ENCODE peak calls at places on chromosomes 4 and X, in six cellular contexts. T is IMR-90, A is mesenchymal stem cell, D is neuronal stem cell, Y is trophoblast cell, G is H1. C is an unnamed sample.

GRCh38 chrX:2710041-2710471 is 19.0 kb downstream of the CD99 start:
- DNase-seq in G (no peak), D (no peak), T (peak), A (peak), Y (peak), C (no peak)

GRCh38 chrX:154529206-154529612 is 13.2 kb upstream of the FAM3A start:
- DNase-seq in Y (no peak), G (no peak), A (peak), T (peak), D (no peak), C (no peak)

GRCh38 chr4:25863906-25864418 is 1.2 kb upstream of the SEL1L3 start:
- DNase-seq in D (no peak), T (no peak), Y (no peak), G (no peak), A (no peak), C (peak)

GRCh38 chr4:41597494-41597893 is 59.5 kb downstream of the LIMCH1 start:
- DNase-seq in Y (peak), G (no peak), T (no peak), A (no peak), D (no peak), C (no peak)

GRCh38 chrX:78979789-78980464 is 34.7 kb downstream of the P2RY10 start:
- DNase-seq in Y (no peak), T (no peak), D (peak), G (no peak), A (no peak), C (no peak)

GRCh38 chrX:31224321-31225012 is 152.6 kb upstream of the FTHL17 start:
- DNase-seq in A (no peak), T (no peak), Y (no peak), G (no peak), D (no peak), C (no peak)

GRCh38 chr4:2116687-2117400 is 57.7 kb downstream of the NAT8L start:
- DNase-seq in T (no peak), Y (no peak), D (no peak), G (no peak), A (no peak), C (no peak)

GRCh38 chr4:16056681-16057400 is 27.0 kb downstream of the PROM1 start:
- DNase-seq in Y (no peak), G (no peak), T (no peak), A (peak), D (no peak), C (no peak)

GRCh38 chr4:67713531-67714247 is 12.7 kb upstream of the UBA6 start:
- DNase-seq in D (no peak), Y (no peak), A (peak), G (no peak), T (peak), C (no peak)

GRCh38 chrX:17606211-17606610 is 131.1 kb upstream of the SCML1 start:
- DNase-seq in T (peak), D (no peak), Y (no peak), G (no peak), A (peak), C (no peak)

GRCh38 chr4:108276690-108277089 is 108.0 kb upstream of the LEF1 start:
- DNase-seq in A (no peak), T (no peak), G (no peak), Y (no peak), D (no peak), C (no peak)

GRCh38 chrX:15376956-15377355 is 7.3 kb downstream of the VEGFD start:
- DNase-seq in G (no peak), D (no peak), A (no peak), Y (no peak), T (peak), C (no peak)

GRCh38 chrX:13868481-13869040 is 51.7 kb upstream of the GPM6B start:
- DNase-seq in G (no peak), Y (no peak), T (peak), D (no peak), A (peak), C (no peak)

GRCh38 chr4:41448935-41449334 is 89.0 kb upstream of the LIMCH1 start:
- DNase-seq in Y (no peak), G (no peak), T (no peak), A (peak), D (no peak), C (no peak)

GRCh38 chr4:124851741-124852140 is 139.2 kb upstream of the ANKRD50 start:
- DNase-seq in T (no peak), D (no peak), G (no peak), Y (no peak), A (no peak), C (no peak)

GRCh38 chrX:41913476-41913875 is 9.9 kb downstream of the CASK start:
- DNase-seq in A (no peak), T (peak), D (no peak), Y (no peak), G (no peak), C (no peak)

GRCh38 chrX:41909068-41909467 is 14.3 kb downstream of the CASK start:
- DNase-seq in Y (no peak), D (no peak), T (no peak), G (no peak), A (no peak), C (no peak)

GRCh38 chrX:41917517-41917916 is 5.8 kb downstream of the CASK start:
- DNase-seq in T (no peak), A (no peak), Y (no peak), D (no peak), G (no peak), C (no peak)

GRCh38 chrX:41912922-41913321 is 10.4 kb downstream of the CASK start:
- DNase-seq in Y (no peak), T (peak), A (peak), D (no peak), G (no peak), C (no peak)
- H4K91ac ChIP-seq in Y (no peak), T (no peak), A (no peak), D (no peak), G (no peak), C (no peak)

GRCh38 chr4:128381748-128382559 is 94.3 kb upstream of the PGRMC2 start:
- DNase-seq in D (no peak), G (no peak), Y (no peak), T (no peak), A (no peak), C (no peak)
- H2AK5ac ChIP-seq in D (no peak), G (no peak), Y (no peak), T (peak), A (peak), C (no peak)

GRCh38 chr4:81786770-81787169 is 315.1 kb upstream of the RASGEF1B start:
- DNase-seq in T (no peak), A (no peak), D (no peak), Y (no peak), G (no peak), C (no peak)
- H3K9ac ChIP-seq in T (no peak), A (no peak), D (no peak), Y (no peak), G (no peak), C (no peak)

DNA sequence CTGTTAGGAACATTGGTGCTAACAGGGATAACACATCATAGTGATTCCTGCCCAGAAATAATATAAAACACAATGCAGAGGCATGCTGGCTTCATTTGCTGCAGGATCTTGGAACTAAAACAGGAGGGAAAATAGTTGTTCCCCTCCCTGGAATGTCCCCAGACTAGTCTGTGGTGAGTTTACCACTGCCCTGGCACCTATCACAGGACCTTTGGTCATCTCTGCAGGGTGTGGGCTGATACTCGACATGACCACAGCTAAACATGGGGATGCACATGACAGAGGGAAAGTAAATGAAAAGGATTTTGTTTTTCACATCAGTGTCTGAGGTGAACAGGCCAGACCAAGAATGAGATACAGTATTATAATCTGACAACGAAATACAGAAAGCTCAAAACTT is 160.2 kb upstream of the DKK2 start:
- DNase-seq in Y (no peak), D (no peak), A (no peak), T (no peak), G (no peak), C (no peak)
- H4K91ac ChIP-seq in Y (no peak), D (no peak), A (no peak), T (no peak), G (no peak), C (no peak)

GRCh38 chrX:123738378-123738955 is 5.6 kb upstream of the THOC2 start:
- DNase-seq in G (no peak), Y (no peak), D (no peak), T (no peak), A (no peak), C (no peak)
- H2AK5ac ChIP-seq in G (no peak), Y (no peak), D (no peak), T (no peak), A (no peak), C (no peak)

GRCh38 chr4:74161676-74162450 is 3.9 kb downstream of the MTHFD2L start:
- DNase-seq in T (peak), A (no peak), G (no peak), Y (no peak), D (no peak), C (no peak)

GRCh38 chr4:74157116-74157742 is 689 bp upstream of the MTHFD2L start:
- DNase-seq in D (peak), T (peak), A (peak), G (no peak), Y (no peak), C (no peak)

GRCh38 chr4:74157743-74158560 is at the start of gene MTHFD2L:
- DNase-seq in D (peak), G (peak), A (peak), Y (peak), T (peak), C (peak)

GRCh38 chr4:74158561-74159396 is 861 bp downstream of the MTHFD2L start:
- DNase-seq in T (peak), G (no peak), D (no peak), A (peak), Y (no peak), C (no peak)

GRCh38 chr4:74159397-74159709 is 1.4 kb downstream of the MTHFD2L start:
- DNase-seq in G (no peak), D (no peak), T (no peak), Y (no peak), A (no peak), C (no peak)
- H3K9ac ChIP-seq in G (no peak), D (no peak), T (no peak), Y (no peak), A (peak), C (peak)

DNA sequence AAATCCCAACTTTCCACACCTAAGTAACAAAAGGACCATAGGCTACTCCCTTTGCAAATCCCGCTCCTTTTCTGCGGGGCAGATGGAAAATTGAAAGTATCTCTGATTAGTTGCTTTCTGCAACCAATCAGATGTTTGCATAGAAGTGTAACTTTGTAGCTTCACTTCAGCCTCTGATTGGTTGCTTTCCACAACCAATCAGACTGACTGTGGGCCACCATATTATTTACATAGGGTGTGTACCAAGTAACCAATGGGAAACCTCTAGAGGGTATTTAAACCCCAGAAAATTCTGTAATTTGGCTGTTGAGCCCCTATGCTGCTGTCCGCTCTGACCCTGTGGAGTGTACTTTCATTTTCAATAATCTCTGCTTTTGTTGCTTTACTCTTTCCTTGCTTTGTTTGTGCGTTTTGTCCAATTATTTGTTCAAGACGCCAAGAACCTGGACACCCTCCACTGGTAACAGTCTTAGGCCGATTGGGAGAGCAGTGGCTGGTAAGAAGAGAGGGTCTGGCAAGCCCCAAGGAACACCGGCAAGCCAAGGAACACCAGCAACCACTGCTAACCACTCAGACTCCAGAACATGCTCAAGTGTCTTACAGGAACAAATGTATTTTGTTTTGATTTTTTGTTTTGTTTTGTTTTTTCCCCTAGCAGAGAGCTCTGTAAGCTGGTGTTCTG is 125.5 kb upstream of the MAP3K15 start:
- DNase-seq in G (no peak), T (no peak), D (no peak), A (no peak), Y (no peak), C (no peak)
- H4K91ac ChIP-seq in G (no peak), T (no peak), D (no peak), A (no peak), Y (no peak), C (no peak)

DNA sequence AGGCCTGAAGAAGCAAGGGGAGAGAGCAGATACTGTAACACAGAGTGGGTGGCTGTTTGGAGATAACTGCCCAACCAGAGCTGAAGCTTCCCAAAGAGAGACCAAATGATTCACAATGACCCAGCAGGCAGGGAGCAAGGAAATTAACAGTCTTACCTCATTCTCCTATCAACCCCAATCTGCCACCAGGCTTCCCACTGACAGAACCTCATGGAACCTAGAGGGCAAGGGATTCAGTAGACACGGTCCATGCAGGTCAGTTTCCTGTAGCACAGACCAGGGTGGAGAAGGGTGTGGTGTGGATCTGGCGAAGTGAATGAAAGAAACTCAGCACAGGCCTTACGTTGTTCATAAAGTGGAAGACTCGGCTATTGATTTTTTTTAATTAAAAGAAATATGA is 60.7 kb upstream of the ALB start:
- DNase-seq in D (no peak), T (no peak), Y (no peak), G (no peak), A (no peak), C (no peak)
- H2AK5ac ChIP-seq in D (no peak), T (no peak), Y (no peak), G (no peak), A (peak), C (no peak)

GRCh38 chr4:6200922-6201362 is 593 bp upstream of the JAKMIP1 start:
- DNase-seq in D (no peak), G (no peak), Y (no peak), A (no peak), T (no peak), C (no peak)

GRCh38 chr4:6198768-6199343 is 1.5 kb downstream of the JAKMIP1 start:
- DNase-seq in G (peak), T (no peak), A (peak), Y (no peak), D (peak), C (peak)

GRCh38 chr4:6201580-6202091 is 1.3 kb upstream of the JAKMIP1 start:
- DNase-seq in T (no peak), A (no peak), Y (no peak), G (no peak), D (no peak), C (no peak)

GRCh38 chr4:6199344-6199921 is 916 bp downstream of the JAKMIP1 start:
- DNase-seq in G (no peak), D (no peak), T (no peak), Y (no peak), A (no peak), C (no peak)

DNA sequence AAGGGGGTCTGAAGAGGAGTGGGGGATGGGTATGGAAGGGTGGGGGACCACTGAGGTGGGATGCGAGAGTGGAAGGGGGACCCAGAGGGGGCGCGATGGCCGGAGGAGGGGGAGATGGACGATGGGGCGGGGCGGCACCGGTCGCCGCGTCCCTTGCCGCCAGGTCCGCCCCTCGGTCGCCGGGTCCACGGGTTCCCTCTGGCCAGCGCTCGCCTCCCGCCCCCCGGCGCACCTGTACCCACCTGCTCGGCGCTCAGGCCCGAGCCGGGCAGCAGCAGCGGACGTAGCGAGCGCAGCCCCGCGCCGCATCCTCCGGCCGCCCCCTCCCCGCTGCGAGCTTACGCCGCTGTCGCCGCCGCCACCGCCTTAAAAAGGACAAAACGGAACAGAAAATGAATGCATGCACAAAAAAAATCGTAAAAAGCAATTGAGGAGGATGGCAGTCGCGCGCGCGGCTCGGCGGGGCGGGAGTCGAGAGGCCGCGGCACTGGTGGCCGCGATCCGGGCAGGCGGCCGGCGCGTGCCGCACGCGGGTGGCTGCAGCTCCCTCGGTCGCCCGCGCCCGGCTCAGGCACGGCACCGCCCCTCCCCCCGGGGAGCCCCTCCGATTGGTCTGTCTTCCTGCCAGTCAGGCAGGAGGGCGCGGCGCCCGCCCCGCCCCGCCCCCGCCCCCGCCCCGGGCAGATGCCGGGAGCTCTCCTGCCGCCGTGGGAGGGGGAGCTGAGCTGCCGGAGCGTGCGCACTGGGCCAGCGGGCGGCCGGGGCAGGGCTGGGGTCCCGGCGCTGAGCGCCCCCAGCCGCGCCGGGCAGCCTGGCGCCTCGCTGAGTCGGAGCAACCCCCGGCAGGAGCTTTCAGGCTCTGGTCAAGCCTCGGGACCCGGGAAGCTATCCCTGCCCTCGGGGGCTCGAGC is at the start of gene JAKMIP1:
- DNase-seq in T (peak), G (no peak), D (peak), Y (peak), A (peak), C (peak)
- H3K9ac ChIP-seq in T (no peak), G (no peak), D (peak), Y (peak), A (no peak), C (no peak)

C was measured in H9.